ENCODE peak calls at places on chromosome X, in eight cellular contexts. One of them, this sample, is unnamed.

GRCh38 chrX:23901805-23902204 is 5.9 kb downstream of the APOO start:
- DNase-seq in NCI-H1092: no peak
- DNase-seq in GM04504: no peak
- DNase-seq in EL: peak
- DNase-seq in mucosa of descending colon: no peak
- DNase-seq in A549: peak
- DNase-seq in HT1080: peak
- DNase-seq in CD8-positive, alpha-beta T cell: peak
- DNase-seq in this sample: no peak

GRCh38 chrX:51955200-51955599 is 61.8 kb downstream of the MAGED1 start:
- DNase-seq in NCI-H1092: no peak
- DNase-seq in GM04504: no peak
- DNase-seq in EL: no peak
- DNase-seq in mucosa of descending colon: no peak
- DNase-seq in A549: no peak
- DNase-seq in HT1080: peak
- DNase-seq in CD8-positive, alpha-beta T cell: no peak
- DNase-seq in this sample: no peak

GRCh38 chrX:42496239-42496638 is 281.7 kb downstream of the PPP1R2C start:
- DNase-seq in NCI-H1092: no peak
- DNase-seq in GM04504: no peak
- DNase-seq in EL: no peak
- DNase-seq in mucosa of descending colon: no peak
- DNase-seq in A549: no peak
- DNase-seq in HT1080: no peak
- DNase-seq in CD8-positive, alpha-beta T cell: no peak
- DNase-seq in this sample: no peak

GRCh38 chrX:6695717-6696116 is 160.8 kb upstream of the VCX3A start:
- DNase-seq in NCI-H1092: no peak
- DNase-seq in GM04504: no peak
- DNase-seq in EL: no peak
- DNase-seq in mucosa of descending colon: no peak
- DNase-seq in A549: no peak
- DNase-seq in HT1080: no peak
- DNase-seq in CD8-positive, alpha-beta T cell: no peak
- DNase-seq in this sample: no peak

GRCh38 chrX:64977830-64978229 is 1.6 kb upstream of the ZC4H2 start:
- DNase-seq in NCI-H1092: no peak
- DNase-seq in GM04504: no peak
- DNase-seq in EL: peak
- DNase-seq in mucosa of descending colon: no peak
- DNase-seq in A549: no peak
- DNase-seq in HT1080: peak
- DNase-seq in CD8-positive, alpha-beta T cell: no peak
- DNase-seq in this sample: no peak

GRCh38 chrX:110021180-110022022 is 18.5 kb downstream of the TMEM164 start:
- DNase-seq in NCI-H1092: no peak
- DNase-seq in GM04504: peak
- DNase-seq in EL: peak
- DNase-seq in mucosa of descending colon: no peak
- DNase-seq in A549: no peak
- DNase-seq in HT1080: no peak
- DNase-seq in CD8-positive, alpha-beta T cell: no peak
- DNase-seq in this sample: no peak

GRCh38 chrX:53089224-53089842 is 4.6 kb upstream of the KANTR start:
- DNase-seq in NCI-H1092: peak
- DNase-seq in GM04504: no peak
- DNase-seq in EL: peak
- DNase-seq in mucosa of descending colon: no peak
- DNase-seq in A549: peak
- DNase-seq in HT1080: peak
- DNase-seq in CD8-positive, alpha-beta T cell: peak
- DNase-seq in this sample: no peak

GRCh38 chrX:132615396-132616131 is 126.7 kb upstream of the MBNL3 start:
- DNase-seq in NCI-H1092: no peak
- DNase-seq in GM04504: no peak
- DNase-seq in EL: peak
- DNase-seq in mucosa of descending colon: no peak
- DNase-seq in A549: no peak
- DNase-seq in HT1080: peak
- DNase-seq in CD8-positive, alpha-beta T cell: peak
- DNase-seq in this sample: no peak

GRCh38 chrX:96710031-96710430 is 25.4 kb downstream of the DIAPH2 start:
- DNase-seq in NCI-H1092: no peak
- DNase-seq in GM04504: no peak
- DNase-seq in EL: no peak
- DNase-seq in mucosa of descending colon: no peak
- DNase-seq in A549: no peak
- DNase-seq in HT1080: no peak
- DNase-seq in CD8-positive, alpha-beta T cell: no peak
- DNase-seq in this sample: no peak

GRCh38 chrX:9429767-9430166 is 35.1 kb upstream of the TBL1X start:
- DNase-seq in NCI-H1092: peak
- DNase-seq in GM04504: no peak
- DNase-seq in EL: no peak
- DNase-seq in mucosa of descending colon: no peak
- DNase-seq in A549: no peak
- DNase-seq in HT1080: no peak
- DNase-seq in CD8-positive, alpha-beta T cell: no peak
- DNase-seq in this sample: no peak

GRCh38 chrX:100975212-100975611 is 5.7 kb downstream of the ARL13A start:
- DNase-seq in NCI-H1092: no peak
- DNase-seq in GM04504: no peak
- DNase-seq in EL: peak
- DNase-seq in mucosa of descending colon: no peak
- DNase-seq in A549: no peak
- DNase-seq in HT1080: no peak
- DNase-seq in CD8-positive, alpha-beta T cell: no peak
- DNase-seq in this sample: no peak

GRCh38 chrX:72308566-72309296 is 3.0 kb upstream of the CITED1 start:
- DNase-seq in NCI-H1092: peak
- DNase-seq in GM04504: no peak
- DNase-seq in EL: peak
- DNase-seq in mucosa of descending colon: peak
- DNase-seq in A549: peak
- DNase-seq in HT1080: peak
- DNase-seq in CD8-positive, alpha-beta T cell: peak
- DNase-seq in this sample: no peak